ENCODE peak calls at places on chromosome 18, in ten cellular contexts. O, D, Q, V, C, J, I, F, A and K are unnamed samples. For H3K36me3 and H3K4me1, the result is how much of the 10 kb centered on the place peaks cover.

GRCh38 chr18:10249270-10249669 is 205.2 kb upstream of the APCDD1 start:
- DNase-seq in O (peak), D (no peak), Q (no peak), V (no peak), C (no peak), J (no peak), I (no peak), F (no peak), A (no peak), K (no peak)

GRCh38 chr18:40867452-40867851 is 1087.6 kb upstream of the PIK3C3 start:
- DNase-seq in O (no peak), D (no peak), Q (no peak), V (peak), C (no peak), J (peak), I (no peak), F (no peak), A (peak), K (no peak)

GRCh38 chr18:5841518-5841917 is 53.8 kb downstream of the TMEM200C start:
- DNase-seq in O (no peak), D (no peak), Q (no peak), V (no peak), C (no peak), J (no peak), I (no peak), F (no peak), A (no peak), K (no peak)

GRCh38 chr18:48727685-48728084 is 188.9 kb downstream of the CTIF start:
- DNase-seq in O (no peak), D (no peak), Q (no peak), V (no peak), C (no peak), J (peak), I (no peak), F (no peak), A (no peak), K (no peak)

GRCh38 chr18:9575558-9575957 is 38.8 kb downstream of the PPP4R1 start:
- DNase-seq in O (peak), D (peak), Q (no peak), V (peak), C (peak), J (peak), I (peak), F (peak), A (peak), K (peak)

GRCh38 chr18:36572135-36572856 is 256.5 kb downstream of the TPGS2 start:
- DNase-seq in O (peak), D (no peak), Q (no peak), V (peak), C (no peak), J (peak), I (no peak), F (no peak), A (peak), K (no peak)

GRCh38 chr18:37922162-37922561 is 356.6 kb upstream of the CELF4 start:
- DNase-seq in O (no peak), D (no peak), Q (no peak), V (no peak), C (no peak), J (no peak), I (no peak), F (no peak), A (no peak), K (no peak)

GRCh38 chr18:35609236-35609635 is 27.7 kb downstream of the GALNT1 start:
- DNase-seq in O (no peak), D (no peak), Q (no peak), V (no peak), C (no peak), J (no peak), I (no peak), F (no peak), A (no peak), K (no peak)

GRCh38 chr18:58538604-58539386 is 90.1 kb downstream of the ALPK2 start:
- DNase-seq in O (peak), D (no peak), Q (no peak), V (no peak), C (no peak), J (peak), I (no peak), F (no peak), A (peak), K (no peak)

GRCh38 chr18:37166491-37166890 is 337.6 kb downstream of the KIAA1328 start:
- DNase-seq in O (no peak), D (no peak), Q (no peak), V (no peak), C (no peak), J (no peak), I (no peak), F (no peak), A (no peak), K (no peak)

GRCh38 chr18:44689736-44690135 is 9.0 kb downstream of the SETBP1 start:
- DNase-seq in O (no peak), D (no peak), Q (no peak), V (no peak), C (no peak), J (no peak), I (no peak), F (no peak), A (no peak), K (no peak)

GRCh38 chr18:37667836-37668235 is 102.2 kb upstream of the CELF4 start:
- DNase-seq in O (no peak), D (no peak), Q (no peak), V (no peak), C (no peak), J (no peak), I (no peak), F (no peak), A (no peak), K (no peak)

GRCh38 chr18:9101730-9102390 is 639 bp upstream of the NDUFV2 start:
- DNase-seq in O (no peak), D (peak), Q (no peak), V (peak), C (no peak), J (peak), I (no peak), F (peak), A (peak), K (no peak)

GRCh38 chr18:26309283-26309682 is 83.0 kb downstream of the TAF4B start:
- DNase-seq in O (no peak), D (no peak), Q (no peak), V (peak), C (no peak), J (peak), I (no peak), F (no peak), A (no peak), K (no peak)

GRCh38 chr18:79478484-79479113 is 82.9 kb downstream of the NFATC1 start:
- DNase-seq in O (no peak), D (no peak), Q (no peak), V (no peak), C (peak), J (no peak), I (no peak), F (no peak), A (no peak), K (peak)

GRCh38 chr18:78414302-78414701 is 565.3 kb upstream of the SALL3 start:
- DNase-seq in O (no peak), D (no peak), Q (no peak), V (no peak), C (no peak), J (no peak), I (no peak), F (no peak), A (no peak), K (no peak)

GRCh38 chr18:78418379-78418778 is 561.2 kb upstream of the SALL3 start:
- DNase-seq in O (no peak), D (no peak), Q (no peak), V (no peak), C (no peak), J (no peak), I (no peak), F (no peak), A (no peak), K (peak)

GRCh38 chr18:78420116-78420515 is 559.5 kb upstream of the SALL3 start:
- DNase-seq in O (no peak), D (no peak), Q (no peak), V (no peak), C (no peak), J (no peak), I (no peak), F (no peak), A (no peak), K (peak)

GRCh38 chr18:78421392-78421791 is 558.2 kb upstream of the SALL3 start:
- DNase-seq in O (no peak), D (no peak), Q (no peak), V (no peak), C (no peak), J (no peak), I (no peak), F (no peak), A (no peak), K (no peak)

GRCh38 chr18:78416853-78417252 is 562.8 kb upstream of the SALL3 start:
- DNase-seq in O (no peak), D (no peak), Q (no peak), V (no peak), C (no peak), J (no peak), I (no peak), F (no peak), A (no peak), K (no peak)
- H3K36me3 ChIP-seq in O (under half), D (under half), Q (under half), V (under half), C (under half), J (under half), I (under half), F (under half), A (under half), K (under half)

DNA sequence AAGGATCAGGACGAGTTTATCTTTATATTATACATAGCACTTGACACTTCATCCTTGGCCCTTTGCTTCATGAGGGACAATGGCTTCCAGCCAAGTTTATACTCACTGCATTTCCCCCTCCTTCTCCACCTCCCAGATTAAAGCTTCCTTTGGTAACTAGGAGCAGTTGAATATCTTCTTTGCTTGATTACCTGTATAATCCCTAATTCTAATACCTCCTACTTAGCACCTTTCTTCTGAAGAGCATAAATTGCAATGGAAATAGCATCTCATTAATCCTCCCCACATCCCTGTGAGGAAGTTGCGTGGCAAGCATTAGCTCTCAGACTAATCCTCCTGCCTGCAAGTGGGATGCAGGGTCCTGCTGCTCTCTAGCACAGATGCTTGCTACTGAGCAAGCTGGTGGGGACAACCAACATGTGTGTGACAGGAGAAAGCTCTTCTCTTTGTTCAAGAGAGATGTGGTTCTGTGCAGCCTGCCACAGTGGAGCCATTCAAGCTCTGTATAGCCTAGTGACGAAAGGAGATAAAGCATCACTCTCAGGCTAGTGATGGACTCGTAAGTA is 19.1 kb downstream of the KLHL14 start:
- DNase-seq in O (no peak), D (no peak), Q (no peak), V (no peak), C (no peak), J (no peak), I (no peak), F (no peak), A (no peak), K (no peak)
- H3K4me1 ChIP-seq in O (under half), D (under half), Q (under half), V (under half), C (under half), J (under half), I (under half), F (under half), A (under half), K (under half)

GRCh38 chr18:2680216-2680792 is 24.8 kb downstream of the SMCHD1 start:
- DNase-seq in O (no peak), D (no peak), Q (no peak), V (no peak), C (no peak), J (peak), I (no peak), F (no peak), A (no peak), K (no peak)
- H3K36me3 ChIP-seq in O (under half), D (under half), Q (under half), V (under half), C (under half), J (under half), I (under half), F (half or more), A (half or more), K (under half)

GRCh38 chr18:23578067-23578705 is 8.1 kb downstream of the NPC1 start:
- DNase-seq in O (no peak), D (no peak), Q (no peak), V (no peak), C (no peak), J (no peak), I (no peak), F (no peak), A (no peak), K (no peak)

GRCh38 chr18:23578891-23579653 is 7.2 kb downstream of the NPC1 start:
- DNase-seq in O (no peak), D (no peak), Q (no peak), V (no peak), C (no peak), J (peak), I (no peak), F (no peak), A (no peak), K (no peak)

GRCh38 chr18:23583071-23583865 is 3.0 kb downstream of the NPC1 start:
- DNase-seq in O (no peak), D (no peak), Q (no peak), V (no peak), C (no peak), J (no peak), I (no peak), F (no peak), A (no peak), K (no peak)

GRCh38 chr18:23584019-23584970 is 2.0 kb downstream of the NPC1 start:
- DNase-seq in O (no peak), D (peak), Q (no peak), V (no peak), C (no peak), J (no peak), I (no peak), F (no peak), A (no peak), K (no peak)

GRCh38 chr18:23580677-23581367 is 5.5 kb downstream of the NPC1 start:
- DNase-seq in O (no peak), D (no peak), Q (no peak), V (no peak), C (no peak), J (peak), I (no peak), F (no peak), A (peak), K (no peak)
- H3K4me1 ChIP-seq in O (under half), D (half or more), Q (under half), V (under half), C (under half), J (under half), I (under half), F (under half), A (under half), K (under half)

GRCh38 chr18:68418881-68419280 is 296.0 kb downstream of the TMX3 start:
- DNase-seq in O (no peak), D (no peak), Q (no peak), V (no peak), C (no peak), J (peak), I (no peak), F (no peak), A (no peak), K (no peak)

GRCh38 chr18:68418226-68418868 is 296.6 kb downstream of the TMX3 start:
- DNase-seq in O (no peak), D (no peak), Q (no peak), V (no peak), C (no peak), J (no peak), I (no peak), F (no peak), A (no peak), K (no peak)

GRCh38 chr18:68414407-68414806 is 300.5 kb downstream of the TMX3 start:
- DNase-seq in O (peak), D (no peak), Q (no peak), V (no peak), C (no peak), J (no peak), I (no peak), F (no peak), A (no peak), K (no peak)

GRCh38 chr18:68417166-68417776 is 297.6 kb downstream of the TMX3 start:
- DNase-seq in O (no peak), D (no peak), Q (no peak), V (no peak), C (no peak), J (peak), I (no peak), F (no peak), A (no peak), K (no peak)

GRCh38 chr18:68417826-68418225 is 297.1 kb downstream of the TMX3 start:
- DNase-seq in O (no peak), D (no peak), Q (no peak), V (no peak), C (no peak), J (peak), I (no peak), F (no peak), A (no peak), K (no peak)
- H3K36me3 ChIP-seq in O (under half), D (under half), Q (under half), V (under half), C (under half), J (under half), I (under half), F (under half), A (under half), K (under half)

GRCh38 chr18:49980869-49981268 is 167.5 kb upstream of the ACAA2 start:
- DNase-seq in O (no peak), D (no peak), Q (no peak), V (peak), C (no peak), J (no peak), I (no peak), F (no peak), A (no peak), K (no peak)
- H3K4me1 ChIP-seq in O (under half), D (under half), Q (under half), V (under half), C (under half), J (under half), I (under half), F (under half), A (under half), K (under half)

GRCh38 chr18:12352188-12352587 is 24.8 kb downstream of the AFG3L2 start:
- DNase-seq in O (no peak), D (no peak), Q (no peak), V (no peak), C (no peak), J (no peak), I (no peak), F (no peak), A (no peak), K (no peak)
- H3K36me3 ChIP-seq in O (half or more), D (half or more), Q (under half), V (under half), C (half or more), J (under half), I (half or more), F (half or more), A (half or more), K (half or more)

DNA sequence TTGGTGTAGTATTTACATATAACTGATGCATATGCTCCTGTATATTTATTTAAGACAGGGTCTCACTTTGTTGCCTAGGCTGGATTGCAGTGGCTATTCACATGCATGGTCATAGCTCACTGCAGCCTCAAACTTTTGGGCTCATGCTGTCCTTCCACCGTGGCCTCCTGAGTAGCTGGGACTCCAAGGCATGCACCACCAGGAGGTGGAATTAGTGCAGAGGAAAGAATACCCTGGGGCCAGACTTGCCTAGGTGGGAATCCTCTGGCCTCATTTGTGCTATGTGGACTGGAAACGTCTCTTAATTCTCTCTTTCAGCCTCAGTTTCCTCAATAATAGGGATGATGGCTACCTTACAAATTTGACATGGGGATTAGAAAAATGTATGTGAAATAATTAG is 2.3 kb downstream of the CEP192 start:
- DNase-seq in O (peak), D (no peak), Q (no peak), V (no peak), C (no peak), J (no peak), I (no peak), F (no peak), A (no peak), K (no peak)
- H3K4me1 ChIP-seq in O (under half), D (under half), Q (under half), V (under half), C (under half), J (under half), I (under half), F (under half), A (under half), K (under half)